ENCODE peak calls at places on chromosomes 4 and X, in six cellular contexts. X, H, M, S, J and C are unnamed samples.

GRCh38 chrX:40237745-40238178 is 140.0 kb upstream of the BCOR start:
- DNase-seq in J (no peak), S (no peak), X (no peak), H (no peak), M (no peak), C (no peak)

GRCh38 chr4:7295201-7295916 is 103.0 kb downstream of the SORCS2 start:
- DNase-seq in H (peak), J (no peak), X (no peak), M (no peak), S (no peak), C (peak)

GRCh38 chr4:45668086-45668485 is 455.8 kb downstream of the GABRG1 start:
- DNase-seq in J (no peak), X (no peak), M (no peak), H (no peak), S (no peak), C (no peak)

GRCh38 chr4:150209140-150209829 is 131.0 kb downstream of the DCLK2 start:
- DNase-seq in S (peak), X (peak), M (peak), H (peak), J (peak), C (no peak)

GRCh38 chr4:3869661-3870566 is 103.7 kb downstream of the ADRA2C start:
- DNase-seq in X (no peak), S (no peak), H (no peak), M (no peak), J (no peak), C (no peak)

GRCh38 chr4:159443975-159444374 is 341.1 kb downstream of the RAPGEF2 start:
- DNase-seq in S (no peak), M (no peak), J (no peak), X (no peak), H (no peak), C (no peak)

GRCh38 chr4:31674313-31674947 is 954.3 kb downstream of the PCDH7 start:
- DNase-seq in S (peak), M (no peak), X (no peak), H (no peak), J (peak), C (no peak)

GRCh38 chrX:40062525-40063193 is 35.1 kb downstream of the BCOR start:
- DNase-seq in M (no peak), J (no peak), S (no peak), X (no peak), H (no peak), C (no peak)

GRCh38 chrX:11470231-11470630 is 177.0 kb downstream of the AMELX start:
- DNase-seq in J (no peak), M (peak), S (no peak), X (no peak), H (no peak), C (no peak)